ENCODE peak calls at places on chromosome 1, in seven cellular contexts. H is tibial nerve, N is suprapubic skin, L is heart left ventricle, G is IMR-90, R is body of pancreas, J is spleen. C is an unnamed sample.

GRCh38 chr1:205298191-205298994 is 23.2 kb downstream of the NUAK2 start:
- DNase-seq in H (no peak), N (no peak), L (no peak), G (peak; percentile 99), R (peak; percentile 51), J (no peak), C (no peak)

GRCh38 chr1:201537966-201538617 is 835 bp upstream of the NAV1 start:
- DNase-seq in H (no peak), N (peak; percentile 59), L (peak; percentile 28), G (no peak), R (no peak), J (no peak), C (no peak)

GRCh38 chr1:70411360-70411844 is 334 bp downstream of the CTH start:
- DNase-seq in H (no peak), N (no peak), L (no peak), G (peak; percentile 39), R (no peak), J (peak; percentile 86), C (peak; percentile 5)

GRCh38 chr1:157870477-157870876 is 28.9 kb upstream of the CD5L start:
- DNase-seq in H (no peak), N (no peak), L (no peak), G (no peak), R (no peak), J (no peak), C (no peak)

GRCh38 chr1:23103001-23103879 is 65.4 kb downstream of the LUZP1 start:
- DNase-seq in H (no peak), N (no peak), L (no peak), G (peak; percentile 63), R (no peak), J (no peak), C (no peak)

GRCh38 chr1:116910379-116911165 is 856 bp downstream of the PTGFRN start:
- DNase-seq in H (peak; percentile 16), N (no peak), L (peak; percentile 34), G (no peak), R (peak; percentile 71), J (peak; percentile 84), C (no peak)

GRCh38 chr1:2300004-2300771 is 72.1 kb downstream of the SKI start:
- DNase-seq in H (no peak), N (no peak), L (no peak), G (no peak), R (no peak), J (peak; percentile 94), C (no peak)

GRCh38 chr1:170385750-170386149 is 146.2 kb upstream of the GORAB start:
- DNase-seq in H (no peak), N (no peak), L (no peak), G (no peak), R (no peak), J (no peak), C (no peak)

GRCh38 chr1:171817511-171818265 is 23.6 kb upstream of the DNM3 start:
- DNase-seq in H (no peak), N (no peak), L (no peak), G (peak; percentile 76), R (no peak), J (no peak), C (peak; percentile 50)

GRCh38 chr1:226903819-226904710 is 33.6 kb downstream of the PSEN2 start:
- DNase-seq in H (no peak), N (no peak), L (peak; percentile 40), G (peak; percentile 73), R (no peak), J (no peak), C (no peak)

GRCh38 chr1:58755468-58755872 is 28.4 kb downstream of the JUN start:
- DNase-seq in H (peak; percentile 19), N (no peak), L (peak; percentile 62), G (peak; percentile 100), R (peak; percentile 32), J (no peak), C (peak; percentile 37)

GRCh38 chr1:154221815-154222081 is 993 bp downstream of the UBAP2L start:
- DNase-seq in H (no peak), N (no peak), L (no peak), G (peak; percentile 87), R (no peak), J (no peak), C (no peak)

GRCh38 chr1:39387452-39387851 is 104.0 kb upstream of the BMP8A start:
- DNase-seq in H (no peak), N (no peak), L (no peak), G (peak; percentile 94), R (no peak), J (no peak), C (no peak)

GRCh38 chr1:45879885-45880598 is 76.6 kb downstream of the MAST2 start:
- DNase-seq in H (no peak), N (no peak), L (no peak), G (no peak), R (no peak), J (no peak), C (no peak)

GRCh38 chr1:66494488-66494887 is 39.5 kb upstream of the SGIP1 start:
- DNase-seq in H (no peak), N (no peak), L (no peak), G (no peak), R (no peak), J (no peak), C (no peak)

GRCh38 chr1:24988560-24988912 is 58.5 kb upstream of the RUNX3 start:
- DNase-seq in H (no peak), N (no peak), L (no peak), G (no peak), R (no peak), J (peak; percentile 68), C (no peak)

GRCh38 chr1:24987875-24988559 is 57.9 kb upstream of the RUNX3 start:
- DNase-seq in H (no peak), N (no peak), L (no peak), G (no peak), R (no peak), J (peak; percentile 55), C (no peak)

GRCh38 chr1:24987424-24987823 is 57.3 kb upstream of the RUNX3 start:
- DNase-seq in H (no peak), N (no peak), L (no peak), G (no peak), R (no peak), J (peak; percentile 47), C (no peak)

GRCh38 chr1:24984800-24985552 is 54.9 kb upstream of the RUNX3 start:
- DNase-seq in H (no peak), N (no peak), L (no peak), G (no peak), R (no peak), J (peak; percentile 74), C (no peak)

DNA sequence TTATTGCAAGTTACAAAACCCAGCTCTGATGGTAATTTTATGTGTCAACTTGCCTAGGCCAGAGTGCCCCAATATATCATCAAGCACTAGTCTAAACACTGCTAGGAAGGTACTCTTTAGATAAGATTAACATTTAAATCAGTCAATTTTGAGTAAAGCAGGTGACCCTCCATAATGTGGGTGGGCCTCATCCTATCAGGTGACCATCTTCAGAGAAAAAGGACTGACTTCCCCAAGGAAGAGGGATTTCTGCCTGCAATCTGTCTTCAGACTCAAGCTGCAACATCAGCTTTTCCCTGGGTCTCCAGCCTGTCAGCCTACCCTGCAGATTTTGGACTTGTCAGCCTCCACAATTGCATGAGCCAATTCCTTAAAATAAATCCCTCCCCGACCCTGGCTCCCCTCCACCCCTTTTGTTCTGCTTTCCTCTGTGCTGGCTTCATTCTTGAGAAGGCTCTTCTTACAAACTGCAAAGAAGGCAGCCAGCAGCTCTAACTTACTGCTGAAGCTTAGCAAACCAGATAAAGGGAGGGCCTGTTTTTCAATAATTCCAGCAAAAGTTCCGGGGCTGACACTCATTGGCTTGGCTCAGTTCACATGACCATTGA is 56.4 kb upstream of the RUNX3 start:
- DNase-seq in H (no peak), N (no peak), L (no peak), G (no peak), R (no peak), J (peak; percentile 28), C (peak; percentile 18)
- H3K27me3 ChIP-seq in H (no peaks in the 10 kb centered on the region), N (no peaks in the 10 kb centered on the region), L (peaks cover 5% of the 10 kb centered on the region), G (peaks cover 55% of the 10 kb centered on the region), R (no peaks in the 10 kb centered on the region), J (no peaks in the 10 kb centered on the region), C (peaks cover 4% of the 10 kb centered on the region)

GRCh38 chr1:109788695-109789521 is 25.2 kb upstream of the EPS8L3 start:
- DNase-seq in H (no peak), N (peak; percentile 70), L (peak; percentile 8), G (no peak), R (no peak), J (peak; percentile 74), C (no peak)
- TF ChIP-seq POLR2A in H (no peak), N (no peak), L (no peak), G (no peak), R (no peak), J (no peak), C (no peak)

DNA sequence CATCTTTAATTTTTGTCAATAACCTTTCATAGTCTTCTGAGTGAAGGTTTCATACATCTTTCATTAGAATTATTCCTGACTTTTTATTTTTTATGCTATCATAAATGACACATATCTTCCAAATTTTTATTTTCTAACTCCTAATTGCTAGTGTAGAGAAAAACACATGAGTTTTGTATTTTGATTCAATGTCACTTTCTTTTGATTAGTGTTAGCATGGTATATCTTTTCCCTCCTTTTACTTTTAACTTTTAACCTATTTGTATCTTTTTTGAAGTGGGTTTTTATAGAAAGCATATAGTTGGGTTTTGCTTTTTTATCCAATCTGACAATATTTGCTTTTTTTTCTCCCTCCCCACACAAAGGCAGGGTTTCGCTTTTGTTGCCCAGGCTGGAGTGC is 43.2 kb downstream of the SDCCAG8 start:
- DNase-seq in H (no peak), N (no peak), L (no peak), G (no peak), R (no peak), J (no peak), C (no peak)
- H3K9me3 ChIP-seq in H (no peaks in the 10 kb centered on the region), N (peaks cover 5% of the 10 kb centered on the region), L (peaks cover 5% of the 10 kb centered on the region), G (no peaks in the 10 kb centered on the region), R (no peaks in the 10 kb centered on the region), J (peaks cover under 1% of the 10 kb centered on the region), C (no peaks in the 10 kb centered on the region)

GRCh38 chr1:50373532-50373931 is 49.7 kb downstream of the DMRTA2 start:
- DNase-seq in H (no peak), N (no peak), L (no peak), G (no peak), R (no peak), J (no peak), C (no peak)

GRCh38 chr1:50368179-50369007 is 54.9 kb downstream of the DMRTA2 start:
- DNase-seq in H (no peak), N (no peak), L (no peak), G (peak; percentile 6), R (peak; percentile 63), J (no peak), C (no peak)

GRCh38 chr1:50371749-50372148 is 51.5 kb downstream of the DMRTA2 start:
- DNase-seq in H (no peak), N (no peak), L (no peak), G (no peak), R (no peak), J (no peak), C (no peak)

GRCh38 chr1:50369830-50370229 is 53.4 kb downstream of the DMRTA2 start:
- DNase-seq in H (no peak), N (no peak), L (no peak), G (no peak), R (no peak), J (no peak), C (no peak)

DNA sequence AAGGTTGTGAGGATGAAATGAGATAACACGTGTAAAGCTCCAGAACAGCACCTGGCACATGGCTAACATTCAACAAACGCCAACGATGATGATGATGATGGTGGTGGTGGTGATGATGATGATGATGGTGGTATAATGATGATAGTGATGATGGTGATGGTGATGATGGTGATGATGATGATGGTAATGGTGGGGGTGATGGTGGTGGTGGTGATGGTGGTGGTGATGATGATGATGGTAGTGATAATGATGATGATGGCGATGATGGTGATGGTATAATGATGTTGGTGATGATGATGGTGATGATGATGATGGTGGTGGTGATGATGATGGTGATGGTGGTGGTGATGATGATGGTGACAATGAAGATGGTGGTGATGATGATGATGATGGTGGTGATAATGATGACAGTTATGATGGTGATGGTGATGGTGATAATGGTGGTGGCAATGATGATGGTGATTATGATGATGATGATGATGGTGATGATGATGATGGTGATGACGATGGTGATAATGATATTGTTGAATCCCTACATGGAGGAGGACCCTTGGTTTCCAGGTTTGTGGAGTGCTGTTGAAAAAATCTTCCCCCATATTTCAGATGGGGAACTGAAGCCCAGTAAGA is 54.1 kb downstream of the DMRTA2 start:
- DNase-seq in H (no peak), N (no peak), L (no peak), G (no peak), R (no peak), J (no peak), C (no peak)
- H3K27me3 ChIP-seq in H (no peaks in the 10 kb centered on the region), N (peaks cover 43% of the 10 kb centered on the region), L (peaks cover 8% of the 10 kb centered on the region), G (peaks cover 7% of the 10 kb centered on the region), R (no peaks in the 10 kb centered on the region), J (peaks cover 38% of the 10 kb centered on the region), C (peaks cover 10% of the 10 kb centered on the region)

C was measured in gastrocnemius medialis.